ENCODE peak calls at places on chromosomes 4 and X, in seven cellular contexts. One of them, this sample, is unnamed. For H3K4me1, the result is how much of the 10 kb centered on the place peaks cover.

GRCh38 chr4:175087156-175087555 is 169.0 kb downstream of the ADAM29 start:
- DNase-seq in iPS DF 6.9: no peak
- DNase-seq in colonic mucosa: no peak
- DNase-seq in heart left ventricle: no peak
- DNase-seq in A549: no peak
- DNase-seq in esophagus muscularis mucosa: no peak
- DNase-seq in tibial nerve: no peak
- DNase-seq in this sample: no peak

GRCh38 chr4:105895609-105896460 is 564 bp downstream of the NPNT start:
- DNase-seq in heart left ventricle: peak
- DNase-seq in esophagus muscularis mucosa: no peak
- DNase-seq in tibial nerve: no peak
- DNase-seq in A549: peak
- DNase-seq in iPS DF 6.9: no peak
- DNase-seq in colonic mucosa: peak
- DNase-seq in this sample: peak

GRCh38 chrX:19863237-19864223 is 23.9 kb downstream of the SH3KBP1 start:
- DNase-seq in A549: no peak
- DNase-seq in heart left ventricle: no peak
- DNase-seq in esophagus muscularis mucosa: no peak
- DNase-seq in iPS DF 6.9: no peak
- DNase-seq in colonic mucosa: no peak
- DNase-seq in tibial nerve: no peak
- DNase-seq in this sample: no peak

GRCh38 chrX:151973851-151974335 is 583 bp downstream of the GABRE start:
- DNase-seq in esophagus muscularis mucosa: no peak
- DNase-seq in A549: no peak
- DNase-seq in tibial nerve: no peak
- DNase-seq in iPS DF 6.9: no peak
- DNase-seq in colonic mucosa: peak
- DNase-seq in heart left ventricle: peak
- DNase-seq in this sample: peak

GRCh38 chr4:98932539-98932938 is 3.6 kb upstream of the EIF4E start:
- DNase-seq in A549: no peak
- DNase-seq in heart left ventricle: no peak
- DNase-seq in tibial nerve: no peak
- DNase-seq in colonic mucosa: no peak
- DNase-seq in iPS DF 6.9: no peak
- DNase-seq in esophagus muscularis mucosa: no peak
- DNase-seq in this sample: no peak

GRCh38 chrX:107565916-107566602 is 62.3 kb upstream of the PRPS1 start:
- DNase-seq in colonic mucosa: no peak
- DNase-seq in esophagus muscularis mucosa: no peak
- DNase-seq in iPS DF 6.9: no peak
- DNase-seq in heart left ventricle: no peak
- DNase-seq in A549: peak
- DNase-seq in tibial nerve: no peak
- DNase-seq in this sample: peak

GRCh38 chr4:72860766-72861165 is 208.8 kb downstream of the COX18 start:
- DNase-seq in tibial nerve: no peak
- DNase-seq in colonic mucosa: no peak
- DNase-seq in esophagus muscularis mucosa: no peak
- DNase-seq in A549: no peak
- DNase-seq in heart left ventricle: no peak
- DNase-seq in iPS DF 6.9: no peak
- DNase-seq in this sample: no peak

GRCh38 chr4:123866796-123867195 is 470.2 kb downstream of the SPRY1 start:
- DNase-seq in colonic mucosa: no peak
- DNase-seq in iPS DF 6.9: no peak
- DNase-seq in esophagus muscularis mucosa: no peak
- DNase-seq in tibial nerve: no peak
- DNase-seq in A549: no peak
- DNase-seq in heart left ventricle: no peak
- DNase-seq in this sample: no peak

GRCh38 chr4:156939151-156939550 is 32.4 kb downstream of the PDGFC start:
- DNase-seq in iPS DF 6.9: no peak
- DNase-seq in colonic mucosa: no peak
- DNase-seq in A549: no peak
- DNase-seq in heart left ventricle: no peak
- DNase-seq in esophagus muscularis mucosa: no peak
- DNase-seq in tibial nerve: no peak
- DNase-seq in this sample: no peak

GRCh38 chr4:138050601-138051000 is 191.5 kb downstream of the SLC7A11 start:
- DNase-seq in colonic mucosa: no peak
- DNase-seq in heart left ventricle: no peak
- DNase-seq in esophagus muscularis mucosa: no peak
- DNase-seq in A549: no peak
- DNase-seq in tibial nerve: no peak
- DNase-seq in iPS DF 6.9: no peak
- DNase-seq in this sample: no peak

GRCh38 chr4:4664234-4664633 is 122.4 kb upstream of the STX18 start:
- DNase-seq in tibial nerve: no peak
- DNase-seq in esophagus muscularis mucosa: no peak
- DNase-seq in heart left ventricle: no peak
- DNase-seq in iPS DF 6.9: no peak
- DNase-seq in colonic mucosa: no peak
- DNase-seq in A549: no peak
- DNase-seq in this sample: no peak

GRCh38 chrX:153828308-153828707 is 2.0 kb downstream of the PDZD4 start:
- DNase-seq in heart left ventricle: no peak
- DNase-seq in A549: no peak
- DNase-seq in tibial nerve: no peak
- DNase-seq in colonic mucosa: no peak
- DNase-seq in esophagus muscularis mucosa: no peak
- DNase-seq in iPS DF 6.9: no peak
- DNase-seq in this sample: no peak

GRCh38 chr4:22315643-22316042 is 200.2 kb downstream of the ADGRA3 start:
- DNase-seq in iPS DF 6.9: no peak
- DNase-seq in tibial nerve: no peak
- DNase-seq in A549: no peak
- DNase-seq in esophagus muscularis mucosa: no peak
- DNase-seq in colonic mucosa: no peak
- DNase-seq in heart left ventricle: no peak
- DNase-seq in this sample: no peak

GRCh38 chr4:90840828-90841227 is 713.6 kb downstream of the CCSER1 start:
- DNase-seq in colonic mucosa: no peak
- DNase-seq in esophagus muscularis mucosa: no peak
- DNase-seq in iPS DF 6.9: no peak
- DNase-seq in A549: no peak
- DNase-seq in heart left ventricle: no peak
- DNase-seq in tibial nerve: no peak
- DNase-seq in this sample: no peak

GRCh38 chrX:115966920-115967319 is 203.6 kb upstream of the AGTR2 start:
- DNase-seq in colonic mucosa: no peak
- DNase-seq in heart left ventricle: no peak
- DNase-seq in A549: no peak
- DNase-seq in tibial nerve: no peak
- DNase-seq in iPS DF 6.9: no peak
- DNase-seq in esophagus muscularis mucosa: no peak
- DNase-seq in this sample: no peak

GRCh38 chr4:169102011-169102410 is 92.0 kb upstream of the CBR4 start:
- DNase-seq in iPS DF 6.9: no peak
- DNase-seq in esophagus muscularis mucosa: no peak
- DNase-seq in A549: no peak
- DNase-seq in tibial nerve: no peak
- DNase-seq in heart left ventricle: no peak
- DNase-seq in colonic mucosa: no peak
- DNase-seq in this sample: no peak

GRCh38 chrX:83022020-83022419 is 486.1 kb upstream of the POU3F4 start:
- DNase-seq in colonic mucosa: no peak
- DNase-seq in iPS DF 6.9: no peak
- DNase-seq in esophagus muscularis mucosa: no peak
- DNase-seq in heart left ventricle: no peak
- DNase-seq in tibial nerve: no peak
- DNase-seq in A549: no peak
- DNase-seq in this sample: peak

GRCh38 chr4:61959087-61959486 is 759.0 kb downstream of the ADGRL3 start:
- DNase-seq in tibial nerve: no peak
- DNase-seq in A549: no peak
- DNase-seq in heart left ventricle: no peak
- DNase-seq in iPS DF 6.9: no peak
- DNase-seq in colonic mucosa: no peak
- DNase-seq in esophagus muscularis mucosa: no peak
- DNase-seq in this sample: no peak

GRCh38 chr4:165079476-165079875 is 25.8 kb downstream of the TRIM75 start:
- DNase-seq in heart left ventricle: peak
- DNase-seq in colonic mucosa: peak
- DNase-seq in A549: no peak
- DNase-seq in tibial nerve: no peak
- DNase-seq in iPS DF 6.9: no peak
- DNase-seq in esophagus muscularis mucosa: peak
- DNase-seq in this sample: no peak

GRCh38 chrX:47091149-47091775 is 13.0 kb downstream of the RGN start:
- DNase-seq in heart left ventricle: no peak
- DNase-seq in iPS DF 6.9: no peak
- DNase-seq in colonic mucosa: no peak
- DNase-seq in tibial nerve: no peak
- DNase-seq in A549: no peak
- DNase-seq in esophagus muscularis mucosa: no peak
- DNase-seq in this sample: no peak

GRCh38 chr4:186018261-186018660 is 50.7 kb upstream of the TLR3 start:
- DNase-seq in esophagus muscularis mucosa: no peak
- DNase-seq in colonic mucosa: no peak
- DNase-seq in tibial nerve: no peak
- DNase-seq in iPS DF 6.9: no peak
- DNase-seq in A549: no peak
- DNase-seq in heart left ventricle: no peak
- DNase-seq in this sample: no peak

GRCh38 chrX:110699109-110699508 is 96.5 kb downstream of the CHRDL1 start:
- DNase-seq in A549: no peak
- DNase-seq in heart left ventricle: no peak
- DNase-seq in esophagus muscularis mucosa: no peak
- DNase-seq in iPS DF 6.9: no peak
- DNase-seq in tibial nerve: no peak
- DNase-seq in colonic mucosa: no peak
- DNase-seq in this sample: no peak

GRCh38 chr4:174170091-174170490 is 113.4 kb downstream of the FBXO8 start:
- DNase-seq in heart left ventricle: no peak
- DNase-seq in A549: no peak
- DNase-seq in esophagus muscularis mucosa: no peak
- DNase-seq in iPS DF 6.9: no peak
- DNase-seq in tibial nerve: no peak
- DNase-seq in colonic mucosa: no peak
- DNase-seq in this sample: no peak

GRCh38 chr4:117574085-117574484 is 460.2 kb upstream of the NDST3 start:
- DNase-seq in A549: no peak
- DNase-seq in esophagus muscularis mucosa: no peak
- DNase-seq in tibial nerve: no peak
- DNase-seq in colonic mucosa: no peak
- DNase-seq in heart left ventricle: no peak
- DNase-seq in iPS DF 6.9: no peak
- DNase-seq in this sample: no peak

GRCh38 chr4:117575850-117576249 is 458.4 kb upstream of the NDST3 start:
- DNase-seq in colonic mucosa: no peak
- DNase-seq in heart left ventricle: no peak
- DNase-seq in iPS DF 6.9: no peak
- DNase-seq in esophagus muscularis mucosa: no peak
- DNase-seq in A549: no peak
- DNase-seq in tibial nerve: no peak
- DNase-seq in this sample: peak

GRCh38 chr4:117577686-117578085 is 456.6 kb upstream of the NDST3 start:
- DNase-seq in esophagus muscularis mucosa: no peak
- DNase-seq in colonic mucosa: no peak
- DNase-seq in iPS DF 6.9: no peak
- DNase-seq in tibial nerve: no peak
- DNase-seq in heart left ventricle: no peak
- DNase-seq in A549: no peak
- DNase-seq in this sample: no peak
- H3K27ac ChIP-seq in esophagus muscularis mucosa: no peak
- H3K27ac ChIP-seq in colonic mucosa: no peak
- H3K27ac ChIP-seq in iPS DF 6.9: no peak
- H3K27ac ChIP-seq in tibial nerve: no peak
- H3K27ac ChIP-seq in heart left ventricle: no peak
- H3K27ac ChIP-seq in A549: no peak
- H3K27ac ChIP-seq in this sample: no peak

GRCh38 chrX:45761920-45762319 is 561.2 kb upstream of the DIPK2B start:
- DNase-seq in colonic mucosa: no peak
- DNase-seq in iPS DF 6.9: no peak
- DNase-seq in A549: no peak
- DNase-seq in esophagus muscularis mucosa: no peak
- DNase-seq in heart left ventricle: no peak
- DNase-seq in tibial nerve: no peak
- DNase-seq in this sample: no peak
- H3K4me1 ChIP-seq in colonic mucosa: under half
- H3K4me1 ChIP-seq in iPS DF 6.9: under half
- H3K4me1 ChIP-seq in A549: half or more
- H3K4me1 ChIP-seq in esophagus muscularis mucosa: under half
- H3K4me1 ChIP-seq in heart left ventricle: under half
- H3K4me1 ChIP-seq in tibial nerve: under half
- H3K4me1 ChIP-seq in this sample: half or more

DNA sequence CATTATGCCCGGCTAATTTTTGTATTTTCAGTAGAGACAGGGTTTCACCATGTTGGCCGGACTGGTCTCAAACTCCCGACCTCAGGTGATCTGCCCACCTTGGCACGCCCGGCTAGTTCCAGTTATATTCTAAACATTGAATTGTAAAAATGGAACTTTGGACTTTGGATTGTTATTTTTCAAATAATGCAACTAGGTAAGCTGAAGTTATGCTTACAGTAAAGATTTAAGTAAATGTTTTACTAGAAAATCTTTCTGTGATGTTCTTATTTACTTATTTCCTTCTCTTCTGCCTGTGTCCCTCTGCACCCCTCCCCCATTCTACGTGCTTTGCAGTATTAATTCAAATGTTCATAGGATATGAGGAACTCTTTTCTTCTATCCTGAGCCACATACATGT is 26.1 kb downstream of the GK start:
- DNase-seq in esophagus muscularis mucosa: no peak
- DNase-seq in colonic mucosa: peak
- DNase-seq in iPS DF 6.9: no peak
- DNase-seq in A549: no peak
- DNase-seq in heart left ventricle: no peak
- DNase-seq in tibial nerve: no peak
- DNase-seq in this sample: no peak
- H3K27ac ChIP-seq in esophagus muscularis mucosa: no peak
- H3K27ac ChIP-seq in colonic mucosa: peak
- H3K27ac ChIP-seq in iPS DF 6.9: no peak
- H3K27ac ChIP-seq in A549: no peak
- H3K27ac ChIP-seq in heart left ventricle: no peak
- H3K27ac ChIP-seq in tibial nerve: no peak
- H3K27ac ChIP-seq in this sample: no peak

DNA sequence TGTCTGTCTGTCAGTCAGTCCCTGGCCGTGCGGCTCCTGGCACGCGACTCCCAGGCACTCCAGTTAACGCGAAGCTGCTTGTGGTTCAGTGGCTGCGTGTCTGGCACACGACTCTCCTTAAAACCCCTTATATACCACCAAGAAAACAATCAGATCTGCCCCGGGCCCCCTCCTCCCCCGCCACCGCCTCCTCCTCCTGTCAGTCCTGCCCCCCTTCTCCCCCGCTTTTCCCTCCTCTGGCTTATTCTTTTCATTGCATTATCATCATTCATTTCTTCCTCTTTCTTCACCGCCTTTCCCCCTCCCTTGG is at the start of gene NEUROG2:
- DNase-seq in iPS DF 6.9: no peak
- DNase-seq in esophagus muscularis mucosa: no peak
- DNase-seq in A549: no peak
- DNase-seq in colonic mucosa: no peak
- DNase-seq in heart left ventricle: no peak
- DNase-seq in tibial nerve: no peak
- DNase-seq in this sample: no peak
- H3K4me1 ChIP-seq in iPS DF 6.9: under half
- H3K4me1 ChIP-seq in esophagus muscularis mucosa: under half
- H3K4me1 ChIP-seq in A549: under half
- H3K4me1 ChIP-seq in colonic mucosa: under half
- H3K4me1 ChIP-seq in heart left ventricle: under half
- H3K4me1 ChIP-seq in tibial nerve: half or more
- H3K4me1 ChIP-seq in this sample: half or more